ENCODE peak calls at places on chromosomes 16 and 17, in nine cellular contexts. One of them, this sample, is unnamed.

GRCh38 chr16:31010539-31010938 is at the start of gene STX1B:
- DNase-seq in transverse colon: peak; percentile 21
- DNase-seq in posterior vena cava: no peak
- DNase-seq in activated T-cell treated with anti-CD3 and anti-CD28 coated beads, Interleukin-2, amount 50 U/mL, for 72 hours: peak; percentile 55
- DNase-seq in neural crest cell: peak; percentile 55
- DNase-seq in tibial artery: no peak
- DNase-seq in activated naive CD4-positive, alpha-beta T cell: peak; percentile 31
- DNase-seq in colonic mucosa: no peak
- DNase-seq in NCI-H2107: no peak
- DNase-seq in this sample: no peak

GRCh38 chr17:56774650-56775049 is 59.1 kb downstream of the C17orf67 start:
- DNase-seq in transverse colon: no peak
- DNase-seq in posterior vena cava: no peak
- DNase-seq in activated T-cell treated with anti-CD3 and anti-CD28 coated beads, Interleukin-2, amount 50 U/mL, for 72 hours: no peak
- DNase-seq in neural crest cell: no peak
- DNase-seq in tibial artery: no peak
- DNase-seq in activated naive CD4-positive, alpha-beta T cell: no peak
- DNase-seq in colonic mucosa: no peak
- DNase-seq in NCI-H2107: no peak
- DNase-seq in this sample: no peak

GRCh38 chr17:63926164-63926563 is 6.0 kb downstream of the CD79B start:
- DNase-seq in transverse colon: no peak
- DNase-seq in posterior vena cava: no peak
- DNase-seq in activated T-cell treated with anti-CD3 and anti-CD28 coated beads, Interleukin-2, amount 50 U/mL, for 72 hours: no peak
- DNase-seq in neural crest cell: no peak
- DNase-seq in tibial artery: no peak
- DNase-seq in activated naive CD4-positive, alpha-beta T cell: no peak
- DNase-seq in colonic mucosa: no peak
- DNase-seq in NCI-H2107: no peak
- DNase-seq in this sample: no peak

GRCh38 chr17:81921996-81922565 is 4.1 kb upstream of the SIRT7 start:
- DNase-seq in transverse colon: no peak
- DNase-seq in posterior vena cava: no peak
- DNase-seq in activated T-cell treated with anti-CD3 and anti-CD28 coated beads, Interleukin-2, amount 50 U/mL, for 72 hours: no peak
- DNase-seq in neural crest cell: no peak
- DNase-seq in tibial artery: no peak
- DNase-seq in activated naive CD4-positive, alpha-beta T cell: no peak
- DNase-seq in colonic mucosa: no peak
- DNase-seq in NCI-H2107: no peak
- DNase-seq in this sample: no peak

GRCh38 chr16:85746431-85747227 is 4.3 kb downstream of the C16orf74 start:
- DNase-seq in transverse colon: peak; percentile 65
- DNase-seq in posterior vena cava: no peak
- DNase-seq in activated T-cell treated with anti-CD3 and anti-CD28 coated beads, Interleukin-2, amount 50 U/mL, for 72 hours: peak; percentile 17
- DNase-seq in neural crest cell: no peak
- DNase-seq in tibial artery: no peak
- DNase-seq in activated naive CD4-positive, alpha-beta T cell: no peak
- DNase-seq in colonic mucosa: no peak
- DNase-seq in NCI-H2107: no peak
- DNase-seq in this sample: no peak

GRCh38 chr17:78993981-78994671 is 14.4 kb upstream of the LGALS3BP start:
- DNase-seq in transverse colon: no peak
- DNase-seq in posterior vena cava: peak; percentile 79
- DNase-seq in activated T-cell treated with anti-CD3 and anti-CD28 coated beads, Interleukin-2, amount 50 U/mL, for 72 hours: no peak
- DNase-seq in neural crest cell: no peak
- DNase-seq in tibial artery: peak; percentile 64
- DNase-seq in activated naive CD4-positive, alpha-beta T cell: no peak
- DNase-seq in colonic mucosa: no peak
- DNase-seq in NCI-H2107: no peak
- DNase-seq in this sample: no peak

GRCh38 chr17:66855204-66855603 is 20.3 kb downstream of the CACNG5 start:
- DNase-seq in transverse colon: no peak
- DNase-seq in posterior vena cava: no peak
- DNase-seq in activated T-cell treated with anti-CD3 and anti-CD28 coated beads, Interleukin-2, amount 50 U/mL, for 72 hours: peak; percentile 46
- DNase-seq in neural crest cell: no peak
- DNase-seq in tibial artery: no peak
- DNase-seq in activated naive CD4-positive, alpha-beta T cell: peak; percentile 2
- DNase-seq in colonic mucosa: peak; percentile 39
- DNase-seq in NCI-H2107: no peak
- DNase-seq in this sample: peak; percentile 9

GRCh38 chr17:32870969-32871368 is 6.0 kb downstream of the MYO1D start:
- DNase-seq in transverse colon: no peak
- DNase-seq in posterior vena cava: no peak
- DNase-seq in activated T-cell treated with anti-CD3 and anti-CD28 coated beads, Interleukin-2, amount 50 U/mL, for 72 hours: no peak
- DNase-seq in neural crest cell: no peak
- DNase-seq in tibial artery: peak; percentile 74
- DNase-seq in activated naive CD4-positive, alpha-beta T cell: no peak
- DNase-seq in colonic mucosa: no peak
- DNase-seq in NCI-H2107: no peak
- DNase-seq in this sample: no peak

GRCh38 chr17:58630883-58631522 is 60.8 kb downstream of the TEX14 start:
- DNase-seq in transverse colon: peak; percentile 68
- DNase-seq in posterior vena cava: no peak
- DNase-seq in activated T-cell treated with anti-CD3 and anti-CD28 coated beads, Interleukin-2, amount 50 U/mL, for 72 hours: peak; percentile 86
- DNase-seq in neural crest cell: peak; percentile 26
- DNase-seq in tibial artery: no peak
- DNase-seq in activated naive CD4-positive, alpha-beta T cell: peak; percentile 11
- DNase-seq in colonic mucosa: peak; percentile 26
- DNase-seq in NCI-H2107: peak; percentile 6
- DNase-seq in this sample: peak; percentile 80

GRCh38 chr16:27551046-27551445 is 1.1 kb downstream of the KATNIP start:
- DNase-seq in transverse colon: no peak
- DNase-seq in posterior vena cava: peak; percentile 1
- DNase-seq in activated T-cell treated with anti-CD3 and anti-CD28 coated beads, Interleukin-2, amount 50 U/mL, for 72 hours: no peak
- DNase-seq in neural crest cell: no peak
- DNase-seq in tibial artery: no peak
- DNase-seq in activated naive CD4-positive, alpha-beta T cell: no peak
- DNase-seq in colonic mucosa: no peak
- DNase-seq in NCI-H2107: no peak
- DNase-seq in this sample: no peak

GRCh38 chr17:1374426-1375177 is 25.4 kb downstream of the YWHAE start:
- DNase-seq in transverse colon: no peak
- DNase-seq in posterior vena cava: no peak
- DNase-seq in activated T-cell treated with anti-CD3 and anti-CD28 coated beads, Interleukin-2, amount 50 U/mL, for 72 hours: no peak
- DNase-seq in neural crest cell: no peak
- DNase-seq in tibial artery: no peak
- DNase-seq in activated naive CD4-positive, alpha-beta T cell: no peak
- DNase-seq in colonic mucosa: no peak
- DNase-seq in NCI-H2107: no peak
- DNase-seq in this sample: no peak